ENCODE peak calls at places on chromosomes 13 and 19, in five cellular contexts. One of them, this sample, is unnamed.

GRCh38 chr13:48976677-48977625 is 1.2 kb downstream of the FNDC3A start:
- DNase-seq in GM12878: no peak
- DNase-seq in NB4: peak; percentile 21
- DNase-seq in HepG2: peak; percentile 73
- DNase-seq in A549: no peak
- DNase-seq in this sample: peak; percentile 70

GRCh38 chr13:81990652-81991051 is 1649.7 kb upstream of the SPRY2 start:
- DNase-seq in GM12878: no peak
- DNase-seq in NB4: no peak
- DNase-seq in HepG2: no peak
- DNase-seq in A549: no peak
- DNase-seq in this sample: no peak

GRCh38 chr19:53865918-53866696 is 1.6 kb upstream of the MYADM start:
- DNase-seq in GM12878: no peak
- DNase-seq in NB4: peak; percentile 54
- DNase-seq in HepG2: peak; percentile 68
- DNase-seq in A549: peak; percentile 78
- DNase-seq in this sample: peak; percentile 35

GRCh38 chr19:37943480-37943879 is 36.5 kb downstream of the SIPA1L3 start:
- DNase-seq in GM12878: no peak
- DNase-seq in NB4: no peak
- DNase-seq in HepG2: no peak
- DNase-seq in A549: no peak
- DNase-seq in this sample: no peak

GRCh38 chr19:41945135-41945766 is 13.9 kb downstream of the RABAC1 start:
- DNase-seq in GM12878: peak; percentile 94
- DNase-seq in NB4: no peak
- DNase-seq in HepG2: no peak
- DNase-seq in A549: no peak
- DNase-seq in this sample: no peak

GRCh38 chr19:16920816-16921529 is 32.2 kb downstream of the F2RL3 start:
- DNase-seq in GM12878: no peak
- DNase-seq in NB4: peak; percentile 57
- DNase-seq in HepG2: no peak
- DNase-seq in A549: no peak
- DNase-seq in this sample: no peak

GRCh38 chr13:40389081-40389641 is 277.3 kb downstream of the FOXO1 start:
- DNase-seq in GM12878: peak; percentile 4
- DNase-seq in NB4: peak; percentile 66
- DNase-seq in HepG2: no peak
- DNase-seq in A549: no peak
- DNase-seq in this sample: no peak

GRCh38 chr13:68304287-68304893 is 1074.3 kb upstream of the PCDH9 start:
- DNase-seq in GM12878: no peak
- DNase-seq in NB4: peak; percentile 39
- DNase-seq in HepG2: peak; percentile 43
- DNase-seq in A549: peak; percentile 6
- DNase-seq in this sample: peak; percentile 14

GRCh38 chr19:39845621-39846175 is 481 bp downstream of the FBL start:
- DNase-seq in GM12878: no peak
- DNase-seq in NB4: peak; percentile 25
- DNase-seq in HepG2: no peak
- DNase-seq in A549: peak; percentile 87
- DNase-seq in this sample: no peak
- TF ChIP-seq MYC in GM12878: no peak
- TF ChIP-seq MYC in NB4: no peak
- TF ChIP-seq MYC in HepG2: no peak
- TF ChIP-seq MYC in A549: no peak
- TF ChIP-seq MYC in this sample: no peak

GRCh38 chr13:94660695-94661324 is 51.5 kb downstream of the SOX21 start:
- DNase-seq in GM12878: no peak
- DNase-seq in NB4: peak; percentile 18
- DNase-seq in HepG2: no peak
- DNase-seq in A549: peak; percentile 11
- DNase-seq in this sample: peak; percentile 36
- TF ChIP-seq MYC in GM12878: no peak
- TF ChIP-seq MYC in NB4: no peak
- TF ChIP-seq MYC in HepG2: no peak
- TF ChIP-seq MYC in A549: no peak
- TF ChIP-seq MYC in this sample: no peak

GRCh38 chr19:40607898-40608621 is 6.9 kb downstream of the LTBP4 start:
- DNase-seq in GM12878: no peak
- DNase-seq in NB4: no peak
- DNase-seq in HepG2: no peak
- DNase-seq in A549: no peak
- DNase-seq in this sample: no peak
- TF ChIP-seq MYC in GM12878: no peak
- TF ChIP-seq MYC in NB4: no peak
- TF ChIP-seq MYC in HepG2: no peak
- TF ChIP-seq MYC in A549: no peak
- TF ChIP-seq MYC in this sample: no peak

GRCh38 chr19:55641376-55642152 is 762 bp downstream of the ZNF580 start:
- DNase-seq in GM12878: no peak
- DNase-seq in NB4: peak; percentile 50
- DNase-seq in HepG2: no peak
- DNase-seq in A549: peak; percentile 68
- DNase-seq in this sample: no peak

GRCh38 chr19:55638864-55639359 is 1.9 kb upstream of the ZNF580 start:
- DNase-seq in GM12878: no peak
- DNase-seq in NB4: peak; percentile 70
- DNase-seq in HepG2: peak; percentile 66
- DNase-seq in A549: peak; percentile 67
- DNase-seq in this sample: no peak

GRCh38 chr19:55642153-55643002 is 1.1 kb upstream of the ZNF581 start:
- DNase-seq in GM12878: no peak
- DNase-seq in NB4: no peak
- DNase-seq in HepG2: no peak
- DNase-seq in A549: no peak
- DNase-seq in this sample: no peak

GRCh38 chr19:55640043-55640576 is 692 bp upstream of the ZNF580 start:
- DNase-seq in GM12878: no peak
- DNase-seq in NB4: no peak
- DNase-seq in HepG2: no peak
- DNase-seq in A549: no peak
- DNase-seq in this sample: peak; percentile 80

GRCh38 chr19:55640577-55641375 is at the start of gene ZNF580:
- DNase-seq in GM12878: no peak
- DNase-seq in NB4: peak; percentile 72
- DNase-seq in HepG2: peak; percentile 40
- DNase-seq in A549: peak; percentile 88
- DNase-seq in this sample: peak; percentile 71
- TF ChIP-seq MYC in GM12878: no peak
- TF ChIP-seq MYC in NB4: no peak
- TF ChIP-seq MYC in HepG2: peak; percentile 48
- TF ChIP-seq MYC in A549: no peak
- TF ChIP-seq MYC in this sample: no peak

DNA sequence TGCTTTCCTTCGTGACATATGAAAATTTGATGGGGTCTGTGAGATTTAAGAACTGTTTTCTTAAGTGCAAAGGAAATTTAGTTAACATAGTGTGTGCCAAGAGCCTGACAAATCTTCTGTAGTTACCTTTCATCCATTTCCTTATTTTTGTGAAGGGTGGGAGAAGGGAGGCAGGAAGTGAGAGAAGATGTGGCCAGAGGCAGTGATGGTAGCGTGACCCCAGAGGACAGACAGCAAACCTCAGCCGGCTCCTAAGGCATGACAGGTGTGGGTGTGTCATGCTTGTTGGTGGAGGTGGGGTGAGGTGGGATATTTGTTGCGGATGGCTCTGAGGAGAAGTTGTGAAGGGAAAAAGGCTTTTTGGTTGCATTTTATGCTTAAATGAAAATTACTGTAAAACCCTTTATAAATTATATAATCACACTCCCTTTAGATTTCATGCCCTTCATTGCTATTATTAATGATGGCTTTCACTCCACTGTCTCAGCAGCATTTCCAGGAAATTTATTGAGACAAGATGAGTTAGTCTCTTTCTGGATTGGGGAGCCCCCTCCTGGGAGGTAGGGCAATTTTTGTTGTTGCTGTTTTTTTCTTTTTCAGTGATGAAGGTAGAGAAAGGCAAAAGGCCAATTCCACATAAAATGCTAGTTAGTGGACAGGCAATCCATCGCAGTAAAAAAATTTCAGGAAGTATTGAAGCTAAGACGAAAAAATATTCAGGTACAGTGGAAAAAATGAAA is 80.0 kb downstream of the TEX26 start:
- DNase-seq in GM12878: no peak
- DNase-seq in NB4: no peak
- DNase-seq in HepG2: peak; percentile 3
- DNase-seq in A549: peak; percentile 10
- DNase-seq in this sample: peak; percentile 31
- TF ChIP-seq MYC in GM12878: no peak
- TF ChIP-seq MYC in NB4: no peak
- TF ChIP-seq MYC in HepG2: no peak
- TF ChIP-seq MYC in A549: no peak
- TF ChIP-seq MYC in this sample: no peak

GRCh38 chr19:15454371-15454800 is 4.6 kb upstream of the WIZ start:
- DNase-seq in GM12878: no peak
- DNase-seq in NB4: no peak
- DNase-seq in HepG2: no peak
- DNase-seq in A549: peak; percentile 30
- DNase-seq in this sample: no peak

GRCh38 chr19:15456441-15456840 is 6.7 kb upstream of the WIZ start:
- DNase-seq in GM12878: no peak
- DNase-seq in NB4: no peak
- DNase-seq in HepG2: no peak
- DNase-seq in A549: no peak
- DNase-seq in this sample: no peak

GRCh38 chr19:15457701-15458484 is 6.5 kb downstream of the RASAL3 start:
- DNase-seq in GM12878: no peak
- DNase-seq in NB4: no peak
- DNase-seq in HepG2: no peak
- DNase-seq in A549: no peak
- DNase-seq in this sample: no peak

GRCh38 chr19:15455996-15456395 is 6.2 kb upstream of the WIZ start:
- DNase-seq in GM12878: no peak
- DNase-seq in NB4: no peak
- DNase-seq in HepG2: no peak
- DNase-seq in A549: no peak
- DNase-seq in this sample: no peak

GRCh38 chr19:15456871-15457700 is 7.3 kb downstream of the RASAL3 start:
- DNase-seq in GM12878: no peak
- DNase-seq in NB4: no peak
- DNase-seq in HepG2: no peak
- DNase-seq in A549: no peak
- DNase-seq in this sample: no peak
- TF ChIP-seq MYC in GM12878: no peak
- TF ChIP-seq MYC in NB4: no peak
- TF ChIP-seq MYC in HepG2: no peak
- TF ChIP-seq MYC in A549: no peak
- TF ChIP-seq MYC in this sample: no peak

GRCh38 chr13:64936879-64937278 is 2293.3 kb downstream of the PCDH9 start:
- DNase-seq in GM12878: no peak
- DNase-seq in NB4: no peak
- DNase-seq in HepG2: no peak
- DNase-seq in A549: no peak
- DNase-seq in this sample: no peak

GRCh38 chr13:64935441-64935840 is 2294.7 kb downstream of the PCDH9 start:
- DNase-seq in GM12878: no peak
- DNase-seq in NB4: no peak
- DNase-seq in HepG2: no peak
- DNase-seq in A549: no peak
- DNase-seq in this sample: no peak

GRCh38 chr13:64937302-64937701 is 2292.8 kb downstream of the PCDH9 start:
- DNase-seq in GM12878: no peak
- DNase-seq in NB4: no peak
- DNase-seq in HepG2: no peak
- DNase-seq in A549: no peak
- DNase-seq in this sample: no peak

GRCh38 chr13:64934569-64935362 is 2295.4 kb downstream of the PCDH9 start:
- DNase-seq in GM12878: no peak
- DNase-seq in NB4: no peak
- DNase-seq in HepG2: no peak
- DNase-seq in A549: no peak
- DNase-seq in this sample: no peak

DNA sequence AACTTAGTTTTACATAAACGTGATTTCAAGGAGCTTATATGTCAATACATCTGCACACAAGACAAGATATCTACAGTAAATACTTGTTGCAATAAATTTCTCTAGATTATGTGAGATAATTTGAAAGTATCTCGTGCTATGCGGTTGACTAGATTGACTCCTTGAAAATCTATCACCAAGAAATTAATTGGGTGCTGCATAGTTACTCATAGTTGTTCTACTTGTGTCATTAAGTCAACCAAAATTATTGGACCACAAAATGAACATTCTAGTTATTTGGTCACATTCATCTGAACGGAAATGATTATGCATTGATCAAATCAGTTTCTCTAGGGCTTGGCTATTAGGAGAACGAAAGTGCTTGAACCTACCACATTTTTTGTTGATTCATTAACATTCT is 2291.5 kb downstream of the PCDH9 start:
- DNase-seq in GM12878: no peak
- DNase-seq in NB4: no peak
- DNase-seq in HepG2: no peak
- DNase-seq in A549: no peak
- DNase-seq in this sample: no peak
- TF ChIP-seq MYC in GM12878: no peak
- TF ChIP-seq MYC in NB4: no peak
- TF ChIP-seq MYC in HepG2: no peak
- TF ChIP-seq MYC in A549: no peak
- TF ChIP-seq MYC in this sample: no peak

GRCh38 chr13:59459972-59460371 is 703.8 kb downstream of the DIAPH3 start:
- DNase-seq in GM12878: no peak
- DNase-seq in NB4: no peak
- DNase-seq in HepG2: no peak
- DNase-seq in A549: no peak
- DNase-seq in this sample: no peak
- TF ChIP-seq MYC in GM12878: no peak
- TF ChIP-seq MYC in NB4: no peak
- TF ChIP-seq MYC in HepG2: no peak
- TF ChIP-seq MYC in A549: no peak
- TF ChIP-seq MYC in this sample: no peak

DNA sequence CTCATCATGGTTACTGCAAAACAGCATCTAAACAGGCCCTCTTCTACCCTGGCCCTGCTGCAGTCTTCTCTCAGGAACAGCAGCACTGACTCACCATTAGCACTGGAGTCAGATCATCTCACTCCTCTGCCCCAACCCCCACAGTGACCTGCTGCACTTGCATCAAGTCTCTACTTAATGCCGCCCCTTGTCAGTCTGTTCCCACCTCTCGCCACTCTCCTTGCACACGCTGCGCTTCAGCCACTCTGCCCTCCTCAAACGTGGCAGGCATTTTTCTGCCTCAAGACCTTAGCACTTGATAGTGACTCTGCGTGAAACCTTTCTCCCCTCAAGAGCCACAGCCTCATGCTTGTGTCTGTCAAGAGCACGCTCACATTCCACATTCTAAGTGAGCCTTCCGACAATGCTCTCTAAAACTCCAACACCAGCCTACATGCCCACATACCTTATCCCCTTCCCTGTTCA is 22.1 kb downstream of the MIPEP start:
- DNase-seq in GM12878: no peak
- DNase-seq in NB4: no peak
- DNase-seq in HepG2: no peak
- DNase-seq in A549: no peak
- DNase-seq in this sample: peak; percentile 30
- TF ChIP-seq MYC in GM12878: no peak
- TF ChIP-seq MYC in NB4: no peak
- TF ChIP-seq MYC in HepG2: no peak
- TF ChIP-seq MYC in A549: no peak
- TF ChIP-seq MYC in this sample: no peak